ENCODE peak calls at places on chromosomes 5 and 9, in seven cellular contexts. A is mesendoderm, Z is H9, N is mesenchymal stem cell, B is IMR-90, U is neuronal stem cell, G is H1. Y is an unnamed sample.

GRCh38 chr5:135433626-135434426 is 13.3 kb downstream of the DCANP1 start:
- DNase-seq in A (peak; percentile 51), Z (peak; percentile 31), N (no peak), B (peak; percentile 56), U (no peak), G (no peak), Y (no peak)

GRCh38 chr9:98922721-98923435 is 20.8 kb upstream of the COL15A1 start:
- DNase-seq in A (no peak), Z (no peak), N (peak; percentile 63), B (peak; percentile 42), U (no peak), G (no peak), Y (no peak)

GRCh38 chr5:106258591-106259125 is 1412.1 kb downstream of the EFNA5 start:
- DNase-seq in A (peak; percentile 51), Z (no peak), N (peak; percentile 33), B (peak; percentile 40), U (no peak), G (no peak), Y (peak; percentile 8)

GRCh38 chr9:111843971-111844370 is 49.2 kb upstream of the SHOC1 start:
- DNase-seq in A (no peak), Z (no peak), N (no peak), B (no peak), U (no peak), G (no peak), Y (no peak)

GRCh38 chr5:157473383-157474370 is 13.7 kb downstream of the NIPAL4 start:
- DNase-seq in A (no peak), Z (no peak), N (peak; percentile 80), B (peak; percentile 87), U (no peak), G (no peak), Y (peak; percentile 70)

GRCh38 chr5:158492850-158493249 is 606.9 kb downstream of the EBF1 start:
- DNase-seq in A (peak; percentile 8), Z (no peak), N (peak; percentile 33), B (no peak), U (no peak), G (no peak), Y (no peak)

GRCh38 chr5:142109356-142110045 is 922 bp downstream of the NDFIP1 start:
- DNase-seq in A (peak; percentile 42), Z (no peak), N (peak; percentile 55), B (peak; percentile 15), U (peak; percentile 9), G (no peak), Y (no peak)

GRCh38 chr5:103929310-103930003 is 366.9 kb upstream of the NUDT12 start:
- DNase-seq in A (peak; percentile 58), Z (no peak), N (no peak), B (no peak), U (no peak), G (no peak), Y (peak; percentile 8)

GRCh38 chr5:149697001-149697400 is 33.1 kb upstream of the PPARGC1B start:
- DNase-seq in A (no peak), Z (no peak), N (peak; percentile 10), B (peak; percentile 13), U (no peak), G (no peak), Y (no peak)

GRCh38 chr5:371811-372555 is 50.5 kb downstream of the AHRR start:
- DNase-seq in A (no peak), Z (peak; percentile 23), N (no peak), B (no peak), U (no peak), G (no peak), Y (no peak)

GRCh38 chr9:137878146-137878941 is 762 bp downstream of the CACNA1B start:
- DNase-seq in A (peak; percentile 77), Z (peak; percentile 87), N (peak; percentile 13), B (no peak), U (peak; percentile 79), G (peak; percentile 51), Y (peak; percentile 4)

GRCh38 chr5:132302413-132302812 is 8.2 kb downstream of the SLC22A4 start:
- DNase-seq in A (no peak), Z (no peak), N (no peak), B (no peak), U (no peak), G (no peak), Y (peak; percentile 27)
- H4K8ac ChIP-seq in A (no peak overlapping the region), Z (no peak overlapping the region), N (peak overlapping the region; percentile 53), B (no peak overlapping the region), U (no peak overlapping the region), G (no peak overlapping the region), Y (no peak overlapping the region)

GRCh38 chr9:129654641-129655040 is 10.8 kb upstream of the PRRX2 start:
- DNase-seq in A (no peak), Z (no peak), N (no peak), B (no peak), U (no peak), G (no peak), Y (no peak)
- H2BK5ac ChIP-seq in A (no peak overlapping the region), Z (no peak overlapping the region), N (peak overlapping the region; percentile 75), B (no peak overlapping the region), U (no peak overlapping the region), G (no peak overlapping the region), Y (no peak overlapping the region)

GRCh38 chr5:4225741-4226140 is 630.1 kb downstream of the IRX1 start:
- DNase-seq in A (no peak), Z (no peak), N (no peak), B (no peak), U (no peak), G (no peak), Y (no peak)
- H4K8ac ChIP-seq in A (no peak overlapping the region), Z (no peak overlapping the region), N (no peak overlapping the region), B (no peak overlapping the region), U (no peak overlapping the region), G (no peak overlapping the region), Y (no peak overlapping the region)

GRCh38 chr5:169914766-169915165 is 65.5 kb downstream of the INSYN2B start:
- DNase-seq in A (peak; percentile 38), Z (peak; percentile 36), N (peak; percentile 74), B (peak; percentile 75), U (peak; percentile 8), G (no peak), Y (no peak)
- H2BK5ac ChIP-seq in A (no peak overlapping the region), Z (no peak overlapping the region), N (no peak overlapping the region), B (no peak overlapping the region), U (no peak overlapping the region), G (no peak overlapping the region), Y (no peak overlapping the region)

DNA sequence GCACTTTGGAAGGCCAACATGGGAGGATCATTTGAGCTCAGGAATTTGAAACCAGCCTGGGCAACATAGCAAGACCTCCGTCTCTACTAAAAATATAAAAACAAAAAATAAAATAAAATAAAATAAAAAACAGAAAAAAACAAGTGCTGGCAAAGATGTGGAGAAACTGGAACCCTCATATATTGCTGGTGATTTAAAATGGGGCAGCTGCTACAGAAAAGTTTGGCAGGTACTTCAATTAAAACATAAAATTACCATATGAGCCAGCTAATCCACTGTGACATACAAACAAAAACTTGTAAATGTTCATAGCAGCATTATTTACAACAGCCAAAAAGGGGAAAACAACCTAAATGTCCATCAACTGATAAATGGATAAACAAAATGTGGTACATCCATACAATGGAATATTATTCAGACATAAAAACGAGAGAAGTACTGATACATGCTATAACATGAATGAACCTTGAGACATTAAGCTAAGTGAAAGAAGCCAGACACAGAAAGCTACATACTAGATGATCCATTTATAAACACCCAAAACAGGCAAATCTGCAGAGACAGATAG is 42.7 kb downstream of the PFDN1 start:
- DNase-seq in A (no peak), Z (no peak), N (no peak), B (no peak), U (no peak), G (no peak), Y (no peak)
- H4K8ac ChIP-seq in A (no peak overlapping the region), Z (no peak overlapping the region), N (no peak overlapping the region), B (no peak overlapping the region), U (no peak overlapping the region), G (no peak overlapping the region), Y (no peak overlapping the region)

Y was measured in trophoblast cell.